ENCODE peak calls at places on chromosomes 4 and X, in nine cellular contexts. L is GDM1; J is nucleus accumbens; W is fibroblast of pulmonary artery; U is tibial artery; S is WERI-Rb-1; R is right atrium auricular region; C is stimulated activated CD4-positive, alpha-beta T cell treated with anti-CD3 and anti-CD28 coated beads, Interleukin-12 subunit alpha, Interleukin-12 subunit beta, amount 100 ng/mL, for 48 hours; F is fibroblast of villous mesenchyme. T is an unnamed sample.

GRCh38 chr4:2252530-2252924 is 9.4 kb downstream of the MXD4 start:
- DNase-seq in L (no peak), J (no peak), W (no peak), U (peak), S (peak), R (peak), C (no peak), F (no peak), T (no peak)

GRCh38 chr4:144644368-144645101 is 1.4 kb upstream of the HHIP start:
- DNase-seq in L (no peak), J (no peak), W (peak), U (no peak), S (no peak), R (no peak), C (no peak), F (no peak), T (no peak)

GRCh38 chr4:15729910-15730533 is 27.2 kb downstream of the BST1 start:
- DNase-seq in L (peak), J (no peak), W (peak), U (no peak), S (peak), R (no peak), C (no peak), F (peak), T (no peak)

GRCh38 chrX:130343411-130343810 is 3.7 kb downstream of the SLC25A14 start:
- DNase-seq in L (no peak), J (no peak), W (peak), U (no peak), S (no peak), R (no peak), C (no peak), F (no peak), T (no peak)

GRCh38 chr4:10083331-10083769 is 33.2 kb downstream of the WDR1 start:
- DNase-seq in L (no peak), J (no peak), W (no peak), U (peak), S (no peak), R (no peak), C (no peak), F (no peak), T (peak)

GRCh38 chr4:82989567-82990429 is 20.8 kb downstream of the LIN54 start:
- DNase-seq in L (peak), J (no peak), W (no peak), U (no peak), S (no peak), R (no peak), C (no peak), F (peak), T (no peak)

GRCh38 chr4:72886602-72887001 is 182.9 kb downstream of the COX18 start:
- DNase-seq in L (no peak), J (no peak), W (peak), U (no peak), S (no peak), R (no peak), C (no peak), F (no peak), T (no peak)

GRCh38 chr4:4327652-4328121 is 37.6 kb downstream of the ZBTB49 start:
- DNase-seq in L (no peak), J (no peak), W (peak), U (no peak), S (peak), R (peak), C (no peak), F (peak), T (peak)

GRCh38 chr4:36159208-36159607 is 85.1 kb downstream of the ARAP2 start:
- DNase-seq in L (no peak), J (no peak), W (no peak), U (no peak), S (peak), R (no peak), C (no peak), F (no peak), T (no peak)

GRCh38 chr4:102338405-102338804 is 6.9 kb downstream of the SLC39A8 start:
- DNase-seq in L (no peak), J (no peak), W (no peak), U (no peak), S (no peak), R (no peak), C (no peak), F (no peak), T (no peak)

GRCh38 chr4:1516261-1516660 is 110.0 kb upstream of the NKX1-1 start:
- DNase-seq in L (no peak), J (no peak), W (no peak), U (no peak), S (peak), R (no peak), C (no peak), F (no peak), T (no peak)

GRCh38 chr4:146288188-146288587 is 73.8 kb downstream of the REELD1 start:
- DNase-seq in L (no peak), J (no peak), W (no peak), U (no peak), S (no peak), R (no peak), C (no peak), F (no peak), T (no peak)

GRCh38 chrX:11968470-11968869 is 169.8 kb upstream of the FRMPD4 start:
- DNase-seq in L (no peak), J (no peak), W (peak), U (no peak), S (no peak), R (no peak), C (no peak), F (no peak), T (no peak)

GRCh38 chr4:13918110-13918509 is 290.6 kb upstream of the BOD1L1 start:
- DNase-seq in L (no peak), J (no peak), W (peak), U (peak), S (no peak), R (peak), C (no peak), F (peak), T (peak)

GRCh38 chr4:124946696-124947095 is 234.2 kb upstream of the ANKRD50 start:
- DNase-seq in L (no peak), J (no peak), W (no peak), U (no peak), S (no peak), R (no peak), C (no peak), F (no peak), T (no peak)

GRCh38 chr4:80362578-80363181 is 27.1 kb downstream of the CFAP299 start:
- DNase-seq in L (no peak), J (no peak), W (peak), U (no peak), S (peak), R (no peak), C (peak), F (peak), T (no peak)

GRCh38 chrX:36867143-36867542 is 141.0 kb upstream of the FAM47C start:
- DNase-seq in L (no peak), J (no peak), W (peak), U (no peak), S (no peak), R (no peak), C (no peak), F (peak), T (no peak)

GRCh38 chr4:142452132-142452855 is 393.8 kb downstream of the INPP4B start:
- DNase-seq in L (no peak), J (no peak), W (peak), U (no peak), S (no peak), R (no peak), C (no peak), F (peak), T (no peak)

GRCh38 chr4:82775243-82775642 is 23.4 kb downstream of the SCD5 start:
- DNase-seq in L (no peak), J (no peak), W (no peak), U (no peak), S (no peak), R (no peak), C (no peak), F (no peak), T (no peak)

GRCh38 chr4:146095091-146095690 is 80.3 kb upstream of the LSM6 start:
- DNase-seq in L (no peak), J (no peak), W (peak), U (peak), S (peak), R (no peak), C (no peak), F (peak), T (no peak)

GRCh38 chr4:3374667-3375066 is 67.1 kb upstream of the HGFAC start:
- DNase-seq in L (no peak), J (no peak), W (no peak), U (no peak), S (no peak), R (no peak), C (no peak), F (no peak), T (peak)

GRCh38 chr4:153409924-153410501 is 56.1 kb upstream of the TMEM131L start:
- DNase-seq in L (no peak), J (no peak), W (no peak), U (no peak), S (no peak), R (no peak), C (no peak), F (peak), T (no peak)

GRCh38 chr4:53571936-53572580 is 19.2 kb downstream of the LNX1 start:
- DNase-seq in L (no peak), J (no peak), W (no peak), U (no peak), S (no peak), R (no peak), C (no peak), F (no peak), T (no peak)

GRCh38 chrX:47501226-47502071 is 18.4 kb upstream of the ZNF41 start:
- DNase-seq in L (no peak), J (no peak), W (peak), U (no peak), S (no peak), R (no peak), C (no peak), F (peak), T (peak)

GRCh38 chr4:42490015-42490414 is 92.7 kb downstream of the SHISA3 start:
- DNase-seq in L (no peak), J (no peak), W (no peak), U (no peak), S (no peak), R (no peak), C (no peak), F (no peak), T (no peak)

GRCh38 chrX:19649227-19650009 is 134.1 kb upstream of the MAP3K15 start:
- DNase-seq in L (no peak), J (no peak), W (peak), U (no peak), S (no peak), R (no peak), C (no peak), F (peak), T (no peak)

GRCh38 chr4:81799371-81799770 is 327.7 kb upstream of the RASGEF1B start:
- DNase-seq in L (no peak), J (no peak), W (no peak), U (no peak), S (no peak), R (no peak), C (no peak), F (no peak), T (no peak)

GRCh38 chr4:26717332-26717731 is 133.4 kb downstream of the TBC1D19 start:
- DNase-seq in L (no peak), J (no peak), W (peak), U (no peak), S (no peak), R (no peak), C (no peak), F (peak), T (no peak)

GRCh38 chrX:153735274-153735673 is 10.6 kb downstream of the ABCD1 start:
- DNase-seq in L (no peak), J (no peak), W (no peak), U (no peak), S (no peak), R (no peak), C (no peak), F (no peak), T (no peak)

GRCh38 chr4:153151535-153152452 is 52.4 kb upstream of the TRIM2 start:
- DNase-seq in L (no peak), J (no peak), W (peak), U (no peak), S (peak), R (no peak), C (peak), F (peak), T (peak)

GRCh38 chr4:42690537-42690936 is 33.6 kb upstream of the ATP8A1 start:
- DNase-seq in L (no peak), J (no peak), W (no peak), U (no peak), S (no peak), R (no peak), C (no peak), F (no peak), T (no peak)

GRCh38 chr4:56698329-56698728 is 17.2 kb upstream of the HOPX start:
- DNase-seq in L (no peak), J (no peak), W (peak), U (no peak), S (no peak), R (no peak), C (no peak), F (no peak), T (no peak)

GRCh38 chr4:109803924-109804571 is 2.2 kb upstream of the CFI start:
- DNase-seq in L (no peak), J (no peak), W (peak), U (no peak), S (peak), R (no peak), C (no peak), F (peak), T (no peak)

GRCh38 chrX:41616935-41617334 is 71.8 kb upstream of the GPR34 start:
- DNase-seq in L (no peak), J (no peak), W (no peak), U (no peak), S (no peak), R (no peak), C (no peak), F (no peak), T (no peak)

GRCh38 chrX:133249659-133250058 is 31.5 kb upstream of the TFDP3 start:
- DNase-seq in L (no peak), J (no peak), W (peak), U (no peak), S (no peak), R (no peak), C (no peak), F (no peak), T (no peak)

GRCh38 chr4:84451546-84451945 is 47.5 kb downstream of the NKX6-1 start:
- DNase-seq in L (no peak), J (no peak), W (peak), U (no peak), S (no peak), R (no peak), C (no peak), F (peak), T (no peak)

GRCh38 chr4:147799986-147800555 is 68.2 kb downstream of the ARHGAP10 start:
- DNase-seq in L (peak), J (no peak), W (no peak), U (no peak), S (no peak), R (no peak), C (peak), F (no peak), T (no peak)

GRCh38 chr4:168787801-168788200 is 222.3 kb downstream of the CBR4 start:
- DNase-seq in L (no peak), J (no peak), W (no peak), U (no peak), S (no peak), R (no peak), C (no peak), F (no peak), T (no peak)

T was measured in sigmoid colon.